ENCODE peak calls at places on chromosomes 1 and 21, in four cellular contexts. W is SW480, D is endodermal cell, C is NCI-H345. Y is an unnamed sample.

GRCh38 chr1:45545019-45545493 is 5.6 kb upstream of the AKR1A1 start:
- DNase-seq in W (no peak), D (no peak), C (no peak), Y (no peak)

GRCh38 chr1:156436319-156437043 is 64.1 kb downstream of the MEF2D start:
- DNase-seq in W (no peak), D (peak; percentile 78), C (peak; percentile 38), Y (peak; percentile 73)

GRCh38 chr1:156475568-156476500 is 24.7 kb downstream of the MEF2D start:
- DNase-seq in W (no peak), D (no peak), C (no peak), Y (no peak)

GRCh38 chr1:92486251-92487077 is at the start of gene GFI1:
- DNase-seq in W (peak; percentile 83), D (peak; percentile 89), C (no peak), Y (peak; percentile 76)

GRCh38 chr1:24498589-24498988 is 4.0 kb upstream of the RCAN3 start:
- DNase-seq in W (no peak), D (no peak), C (no peak), Y (no peak)

GRCh38 chr1:19338323-19338762 is 26.2 kb downstream of the SLC66A1 start:
- DNase-seq in W (no peak), D (peak; percentile 94), C (peak; percentile 80), Y (peak; percentile 91)

GRCh38 chr1:85142753-85143152 is 58.1 kb downstream of the SYDE2 start:
- DNase-seq in W (no peak), D (no peak), C (no peak), Y (no peak)

GRCh38 chr1:228038387-228039005 is 31.7 kb downstream of the WNT3A start:
- DNase-seq in W (no peak), D (no peak), C (no peak), Y (no peak)

GRCh38 chr1:230243583-230244377 is 176.7 kb downstream of the GALNT2 start:
- DNase-seq in W (no peak), D (peak; percentile 40), C (no peak), Y (no peak)

GRCh38 chr1:39130297-39130696 is 74.2 kb upstream of the MACF1 start:
- DNase-seq in W (peak; percentile 57), D (no peak), C (no peak), Y (no peak)

GRCh38 chr21:36966846-36967657 is 583 bp upstream of the HLCS start:
- DNase-seq in W (peak; percentile 40), D (peak; percentile 87), C (peak; percentile 58), Y (no peak)

GRCh38 chr1:115496904-115497527 is 144.8 kb upstream of the VANGL1 start:
- DNase-seq in W (peak; percentile 29), D (no peak), C (no peak), Y (no peak)

GRCh38 chr21:43827015-43827611 is 37.7 kb downstream of the RRP1 start:
- DNase-seq in W (no peak), D (no peak), C (no peak), Y (no peak)

GRCh38 chr1:177448652-177449351 is 278.0 kb downstream of the BRINP2 start:
- DNase-seq in W (no peak), D (no peak), C (no peak), Y (no peak)

GRCh38 chr1:40338745-40339419 is 21.8 kb upstream of the COL9A2 start:
- DNase-seq in W (peak; percentile 67), D (peak; percentile 99), C (peak; percentile 81), Y (peak; percentile 91)

GRCh38 chr1:159594581-159594980 is 7.0 kb downstream of the APCS start:
- DNase-seq in W (no peak), D (no peak), C (no peak), Y (no peak)

GRCh38 chr1:170288155-170288554 is 142.4 kb downstream of the NTMT2 start:
- DNase-seq in W (no peak), D (no peak), C (no peak), Y (peak; percentile 56)

GRCh38 chr1:231338270-231339128 is at the start of gene SPRTN:
- DNase-seq in W (no peak), D (no peak), C (no peak), Y (peak; percentile 94)

GRCh38 chr1:232996143-232996542 is 45.7 kb downstream of the NTPCR start:
- DNase-seq in W (no peak), D (peak; percentile 40), C (peak; percentile 6), Y (no peak)

GRCh38 chr1:50080904-50081586 is 27.7 kb upstream of the ELAVL4 start:
- DNase-seq in W (peak; percentile 18), D (peak; percentile 55), C (peak; percentile 45), Y (peak; percentile 59)

GRCh38 chr1:167489581-167490340 is 28.6 kb downstream of the CD247 start:
- DNase-seq in W (no peak), D (peak; percentile 87), C (no peak), Y (peak; percentile 80)

GRCh38 chr1:35945327-35945726 is 14.4 kb downstream of the AGO3 start:
- DNase-seq in W (no peak), D (no peak), C (no peak), Y (no peak)

GRCh38 chr1:205936846-205937707 is 6.2 kb downstream of the SLC26A9 start:
- DNase-seq in W (peak; percentile 29), D (no peak), C (no peak), Y (no peak)

GRCh38 chr1:207825719-207826556 is 74.1 kb downstream of the CD46 start:
- DNase-seq in W (no peak), D (no peak), C (no peak), Y (no peak)

GRCh38 chr1:192489748-192490147 is 85.8 kb upstream of the RGS1 start:
- DNase-seq in W (peak; percentile 26), D (no peak), C (peak; percentile 60), Y (peak; percentile 25)

GRCh38 chr1:155569988-155570592 is 7.5 kb upstream of the ASH1L start:
- DNase-seq in W (no peak), D (peak; percentile 19), C (no peak), Y (no peak)

GRCh38 chr21:26469789-26470188 is 103.3 kb downstream of the CYYR1 start:
- DNase-seq in W (no peak), D (no peak), C (no peak), Y (no peak)

GRCh38 chr1:232322162-232322734 is 307.7 kb downstream of the SIPA1L2 start:
- DNase-seq in W (no peak), D (no peak), C (peak; percentile 50), Y (no peak)